ENCODE peak calls at places on chromosomes 6 and 20, in five cellular contexts. One of them, this sample, is unnamed.

GRCh38 chr6:32637219-32637880 is at the start of gene HLA-DQA1:
- DNase-seq in osteocyte: no peak
- DNase-seq in PC-3: peak
- DNase-seq in endodermal cell: no peak
- DNase-seq in HCT116: no peak
- DNase-seq in this sample: no peak

GRCh38 chr6:143090314-143091044 is 29.8 kb downstream of the AIG1 start:
- DNase-seq in HCT116: no peak
- DNase-seq in endodermal cell: no peak
- DNase-seq in PC-3: no peak
- DNase-seq in osteocyte: no peak
- DNase-seq in this sample: no peak

GRCh38 chr6:118894425-118895240 is 681 bp downstream of the ASF1A start:
- DNase-seq in endodermal cell: peak
- DNase-seq in PC-3: peak
- DNase-seq in osteocyte: peak
- DNase-seq in HCT116: no peak
- DNase-seq in this sample: no peak

GRCh38 chr20:3932277-3933073 is 43.3 kb downstream of the PANK2 start:
- DNase-seq in osteocyte: no peak
- DNase-seq in HCT116: no peak
- DNase-seq in endodermal cell: no peak
- DNase-seq in PC-3: no peak
- DNase-seq in this sample: no peak

GRCh38 chr20:45098096-45098773 is 2.7 kb downstream of the KCNS1 start:
- DNase-seq in PC-3: no peak
- DNase-seq in HCT116: no peak
- DNase-seq in osteocyte: no peak
- DNase-seq in endodermal cell: peak
- DNase-seq in this sample: no peak

GRCh38 chr6:147506704-147507114 is 1.8 kb upstream of the SAMD5 start:
- DNase-seq in PC-3: peak
- DNase-seq in endodermal cell: peak
- DNase-seq in osteocyte: peak
- DNase-seq in HCT116: no peak
- DNase-seq in this sample: no peak

GRCh38 chr20:47191074-47191673 is 165.3 kb downstream of the ZMYND8 start:
- DNase-seq in osteocyte: no peak
- DNase-seq in HCT116: no peak
- DNase-seq in PC-3: peak
- DNase-seq in endodermal cell: no peak
- DNase-seq in this sample: no peak

GRCh38 chr6:71250050-71250689 is 38.4 kb upstream of the OGFRL1 start:
- DNase-seq in osteocyte: no peak
- DNase-seq in PC-3: peak
- DNase-seq in HCT116: no peak
- DNase-seq in endodermal cell: no peak
- DNase-seq in this sample: no peak

GRCh38 chr6:29974901-29975560 is 32.7 kb downstream of the HLA-A start:
- DNase-seq in HCT116: no peak
- DNase-seq in osteocyte: no peak
- DNase-seq in endodermal cell: peak
- DNase-seq in PC-3: no peak
- DNase-seq in this sample: no peak

GRCh38 chr6:170172406-170172805 is 118.5 kb downstream of the DLL1 start:
- DNase-seq in PC-3: no peak
- DNase-seq in osteocyte: peak
- DNase-seq in HCT116: no peak
- DNase-seq in endodermal cell: no peak
- DNase-seq in this sample: no peak

GRCh38 chr6:23526519-23526918 is 599.5 kb upstream of the NRSN1 start:
- DNase-seq in HCT116: no peak
- DNase-seq in endodermal cell: no peak
- DNase-seq in PC-3: peak
- DNase-seq in osteocyte: no peak
- DNase-seq in this sample: no peak

GRCh38 chr6:4017847-4018193 is 61.1 kb downstream of the FAM217A start:
- DNase-seq in PC-3: peak
- DNase-seq in HCT116: peak
- DNase-seq in endodermal cell: no peak
- DNase-seq in osteocyte: no peak
- DNase-seq in this sample: no peak

GRCh38 chr20:64177420-64177783 is 13.2 kb downstream of the MYT1 start:
- DNase-seq in PC-3: no peak
- DNase-seq in osteocyte: no peak
- DNase-seq in HCT116: no peak
- DNase-seq in endodermal cell: no peak
- DNase-seq in this sample: no peak

GRCh38 chr20:48784273-48784641 is 43.5 kb downstream of the PREX1 start:
- DNase-seq in endodermal cell: no peak
- DNase-seq in PC-3: no peak
- DNase-seq in HCT116: no peak
- DNase-seq in osteocyte: no peak
- DNase-seq in this sample: no peak

GRCh38 chr6:141551318-141551717 is 581.4 kb upstream of the GJE1 start:
- DNase-seq in endodermal cell: no peak
- DNase-seq in osteocyte: no peak
- DNase-seq in PC-3: no peak
- DNase-seq in HCT116: no peak
- DNase-seq in this sample: no peak

GRCh38 chr6:33750244-33750991 is 3.7 kb upstream of the IP6K3 start:
- DNase-seq in osteocyte: no peak
- DNase-seq in endodermal cell: no peak
- DNase-seq in PC-3: no peak
- DNase-seq in HCT116: no peak
- DNase-seq in this sample: no peak

GRCh38 chr6:89927788-89928565 is 33.7 kb downstream of the GJA10 start:
- DNase-seq in PC-3: peak
- DNase-seq in osteocyte: no peak
- DNase-seq in endodermal cell: no peak
- DNase-seq in HCT116: no peak
- DNase-seq in this sample: no peak

GRCh38 chr6:42281016-42281533 is 63.4 kb upstream of the MRPS10 start:
- DNase-seq in PC-3: no peak
- DNase-seq in osteocyte: no peak
- DNase-seq in endodermal cell: no peak
- DNase-seq in HCT116: no peak
- DNase-seq in this sample: no peak

GRCh38 chr6:68468244-68468884 is 166.7 kb upstream of the ADGRB3 start:
- DNase-seq in osteocyte: no peak
- DNase-seq in endodermal cell: peak
- DNase-seq in PC-3: peak
- DNase-seq in HCT116: no peak
- DNase-seq in this sample: no peak
- TF ChIP-seq CTCF in osteocyte: peak
- TF ChIP-seq CTCF in endodermal cell: peak
- TF ChIP-seq CTCF in PC-3: peak
- TF ChIP-seq CTCF in HCT116: no peak
- TF ChIP-seq CTCF in this sample: peak

GRCh38 chr6:136378888-136379287 is 89.2 kb upstream of the BCLAF1 start:
- DNase-seq in osteocyte: no peak
- DNase-seq in endodermal cell: no peak
- DNase-seq in PC-3: peak
- DNase-seq in HCT116: no peak
- DNase-seq in this sample: no peak
- TF ChIP-seq CTCF in osteocyte: no peak
- TF ChIP-seq CTCF in endodermal cell: peak
- TF ChIP-seq CTCF in PC-3: peak
- TF ChIP-seq CTCF in HCT116: peak
- TF ChIP-seq CTCF in this sample: no peak

DNA sequence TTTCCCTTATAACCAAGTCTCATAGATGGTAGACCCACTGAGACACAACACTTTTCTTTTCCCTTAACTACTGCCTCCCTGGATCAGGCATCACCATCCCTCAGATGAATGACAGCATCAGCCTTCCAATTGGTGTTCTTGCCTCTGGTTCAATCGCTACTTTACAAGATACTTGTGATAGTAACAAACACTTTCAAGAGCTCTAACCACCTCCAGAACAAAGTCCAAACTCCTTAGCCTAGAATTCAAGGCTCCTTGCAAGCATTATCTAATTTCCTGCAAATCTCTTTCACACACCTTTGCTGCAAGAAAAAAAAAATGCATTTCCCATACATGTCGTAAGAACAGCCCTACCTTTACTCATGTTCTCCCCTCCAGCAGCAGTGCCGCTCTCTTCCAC is 33.1 kb downstream of the RALGAPA2 start:
- DNase-seq in endodermal cell: no peak
- DNase-seq in PC-3: no peak
- DNase-seq in HCT116: no peak
- DNase-seq in osteocyte: no peak
- DNase-seq in this sample: no peak
- TF ChIP-seq CTCF in endodermal cell: no peak
- TF ChIP-seq CTCF in PC-3: no peak
- TF ChIP-seq CTCF in HCT116: no peak
- TF ChIP-seq CTCF in osteocyte: no peak
- TF ChIP-seq CTCF in this sample: no peak

GRCh38 chr20:31934491-31934890 is 17.4 kb downstream of the PDRG1 start:
- DNase-seq in HCT116: no peak
- DNase-seq in PC-3: no peak
- DNase-seq in osteocyte: no peak
- DNase-seq in endodermal cell: no peak
- DNase-seq in this sample: peak
- TF ChIP-seq CTCF in HCT116: no peak
- TF ChIP-seq CTCF in PC-3: no peak
- TF ChIP-seq CTCF in osteocyte: no peak
- TF ChIP-seq CTCF in endodermal cell: no peak
- TF ChIP-seq CTCF in this sample: no peak

This sample was measured in chondrocyte.